ENCODE peak calls at places on chromosome 18, in five cellular contexts. One of them, this sample, is unnamed.

GRCh38 chr18:58005885-58006523 is 38.0 kb upstream of the NEDD4L start:
- DNase-seq in HTR-8/SVneo: no peak
- DNase-seq in trophoblast cell: no peak
- DNase-seq in DMS 273 treated with DMSO at 0.1 percent for 48 hours: no peak
- DNase-seq in activated CD8-positive, alpha-beta memory T cell treated with anti-CD3 and anti-CD28 coated beads for 48 hours: no peak
- DNase-seq in this sample: no peak

GRCh38 chr18:36464126-36464651 is 166.7 kb downstream of the FHOD3 start:
- DNase-seq in HTR-8/SVneo: no peak
- DNase-seq in trophoblast cell: peak
- DNase-seq in DMS 273 treated with DMSO at 0.1 percent for 48 hours: no peak
- DNase-seq in activated CD8-positive, alpha-beta memory T cell treated with anti-CD3 and anti-CD28 coated beads for 48 hours: no peak
- DNase-seq in this sample: no peak

GRCh38 chr18:14025306-14025940 is 106.8 kb downstream of the ZNF519 start:
- DNase-seq in HTR-8/SVneo: no peak
- DNase-seq in trophoblast cell: no peak
- DNase-seq in DMS 273 treated with DMSO at 0.1 percent for 48 hours: no peak
- DNase-seq in activated CD8-positive, alpha-beta memory T cell treated with anti-CD3 and anti-CD28 coated beads for 48 hours: no peak
- DNase-seq in this sample: no peak

GRCh38 chr18:39966275-39966674 is 1988.8 kb upstream of the PIK3C3 start:
- DNase-seq in HTR-8/SVneo: peak
- DNase-seq in trophoblast cell: peak
- DNase-seq in DMS 273 treated with DMSO at 0.1 percent for 48 hours: no peak
- DNase-seq in activated CD8-positive, alpha-beta memory T cell treated with anti-CD3 and anti-CD28 coated beads for 48 hours: no peak
- DNase-seq in this sample: no peak

GRCh38 chr18:9283789-9284188 is 50.8 kb upstream of the TWSG1 start:
- DNase-seq in HTR-8/SVneo: no peak
- DNase-seq in trophoblast cell: no peak
- DNase-seq in DMS 273 treated with DMSO at 0.1 percent for 48 hours: no peak
- DNase-seq in activated CD8-positive, alpha-beta memory T cell treated with anti-CD3 and anti-CD28 coated beads for 48 hours: no peak
- DNase-seq in this sample: no peak

GRCh38 chr18:28178720-28179119 is 1.8 kb upstream of the CDH2 start:
- DNase-seq in HTR-8/SVneo: peak
- DNase-seq in trophoblast cell: no peak
- DNase-seq in DMS 273 treated with DMSO at 0.1 percent for 48 hours: no peak
- DNase-seq in activated CD8-positive, alpha-beta memory T cell treated with anti-CD3 and anti-CD28 coated beads for 48 hours: no peak
- DNase-seq in this sample: no peak

GRCh38 chr18:22169011-22169888 is at the start of gene GATA6:
- DNase-seq in HTR-8/SVneo: peak
- DNase-seq in trophoblast cell: peak
- DNase-seq in DMS 273 treated with DMSO at 0.1 percent for 48 hours: peak
- DNase-seq in activated CD8-positive, alpha-beta memory T cell treated with anti-CD3 and anti-CD28 coated beads for 48 hours: no peak
- DNase-seq in this sample: peak

GRCh38 chr18:63540131-63540530 is 2.0 kb upstream of the SERPINB12 start:
- DNase-seq in HTR-8/SVneo: peak
- DNase-seq in trophoblast cell: peak
- DNase-seq in DMS 273 treated with DMSO at 0.1 percent for 48 hours: no peak
- DNase-seq in activated CD8-positive, alpha-beta memory T cell treated with anti-CD3 and anti-CD28 coated beads for 48 hours: no peak
- DNase-seq in this sample: no peak

GRCh38 chr18:54774423-54774822 is 53.9 kb upstream of the RAB27B start:
- DNase-seq in HTR-8/SVneo: no peak
- DNase-seq in trophoblast cell: peak
- DNase-seq in DMS 273 treated with DMSO at 0.1 percent for 48 hours: no peak
- DNase-seq in activated CD8-positive, alpha-beta memory T cell treated with anti-CD3 and anti-CD28 coated beads for 48 hours: no peak
- DNase-seq in this sample: no peak

GRCh38 chr18:76491436-76491800 is 3.6 kb downstream of the ZNF516 start:
- DNase-seq in HTR-8/SVneo: no peak
- DNase-seq in trophoblast cell: no peak
- DNase-seq in DMS 273 treated with DMSO at 0.1 percent for 48 hours: no peak
- DNase-seq in activated CD8-positive, alpha-beta memory T cell treated with anti-CD3 and anti-CD28 coated beads for 48 hours: peak
- DNase-seq in this sample: peak

This sample was measured in NCI-H2081.